ENCODE peak calls at places on chromosomes 7 and 10, in four cellular contexts. W is type B pancreatic cell; O is activated CD4-positive, CD25-positive, alpha-beta regulatory T cell; Q is M059J. J is an unnamed sample.

GRCh38 chr7:104790440-104790839 is 223.6 kb upstream of the KMT2E start:
- DNase-seq in O (no peak), Q (no peak), W (no peak), J (no peak)

GRCh38 chr7:13282377-13282980 is 595.0 kb downstream of the ARL4A start:
- DNase-seq in Q (peak; percentile 31), W (no peak), O (no peak), J (no peak)

GRCh38 chr7:130493275-130493868 is 1.5 kb downstream of the MEST start:
- DNase-seq in W (no peak), O (no peak), Q (peak; percentile 63), J (no peak)

GRCh38 chr7:137135654-137136350 is 207.7 kb downstream of the PTN start:
- DNase-seq in O (no peak), Q (peak; percentile 60), W (no peak), J (no peak)

GRCh38 chr10:109933984-109934565 is 10.8 kb upstream of the XPNPEP1 start:
- DNase-seq in W (no peak), O (peak; percentile 9), Q (no peak), J (no peak)

GRCh38 chr7:13846386-13846785 is 143.1 kb downstream of the ETV1 start:
- DNase-seq in O (no peak), Q (no peak), W (no peak), J (no peak)

GRCh38 chr7:46229409-46229808 is 308.3 kb upstream of the IGFBP3 start:
- DNase-seq in Q (peak; percentile 92), W (no peak), O (no peak), J (no peak)

GRCh38 chr10:61066661-61067353 is 122.8 kb upstream of the RHOBTB1 start:
- DNase-seq in Q (no peak), O (no peak), W (no peak), J (no peak)

GRCh38 chr7:29042893-29043292 is 84.8 kb upstream of the TRIL start:
- DNase-seq in W (no peak), O (no peak), Q (no peak), J (no peak)

GRCh38 chr10:118800920-118801319 is 46.1 kb upstream of the CACUL1 start:
- DNase-seq in O (no peak), Q (peak; percentile 42), W (no peak), J (no peak)

GRCh38 chr10:62008196-62008595 is 106.7 kb downstream of the ARID5B start:
- DNase-seq in W (no peak), O (no peak), Q (no peak), J (no peak)

GRCh38 chr10:105963450-105963849 is 1201.1 kb downstream of the SORCS1 start:
- DNase-seq in O (no peak), Q (no peak), W (no peak), J (no peak)

GRCh38 chr10:67119648-67120047 is 193.8 kb downstream of the LRRTM3 start:
- DNase-seq in Q (no peak), O (no peak), W (no peak), J (no peak)

GRCh38 chr7:22718911-22719420 is 8.0 kb upstream of the IL6 start:
- DNase-seq in O (no peak), W (no peak), Q (no peak), J (no peak)

GRCh38 chr10:117053548-117053947 is 48.6 kb upstream of the SHTN1 start:
- DNase-seq in W (no peak), Q (no peak), O (no peak), J (no peak)

GRCh38 chr7:117816727-117817126 is 56.5 kb downstream of the CTTNBP2 start:
- DNase-seq in W (no peak), O (no peak), Q (peak; percentile 21), J (no peak)

GRCh38 chr10:113665806-113666354 is 2.0 kb upstream of the NRAP start:
- DNase-seq in W (no peak), Q (peak; percentile 86), O (no peak), J (no peak)

GRCh38 chr7:16817536-16817935 is 12.7 kb upstream of the AGR2 start:
- DNase-seq in Q (peak; percentile 67), W (no peak), O (no peak), J (no peak)

GRCh38 chr7:2307690-2308107 is 6.5 kb downstream of the SNX8 start:
- DNase-seq in Q (no peak), W (no peak), O (no peak), J (no peak)

GRCh38 chr7:91313113-91313512 is 48.9 kb downstream of the FZD1 start:
- DNase-seq in Q (no peak), W (no peak), O (no peak), J (no peak)

GRCh38 chr7:68440870-68441269 is 1157.4 kb upstream of the AUTS2 start:
- DNase-seq in O (no peak), W (no peak), Q (peak; percentile 32), J (no peak)

GRCh38 chr7:77727936-77728701 is 31.9 kb downstream of the RSBN1L start:
- DNase-seq in W (no peak), O (no peak), Q (peak; percentile 63), J (no peak)

GRCh38 chr7:76358053-76358477 is 726 bp downstream of the YWHAG start:
- DNase-seq in O (peak; percentile 43), W (no peak), Q (peak; percentile 54), J (peak; percentile 85)

J was measured in sciatic nerve.